ENCODE peak calls at places on chromosomes 5 and 9, in seven cellular contexts. R, B, S, H, M, F and K are unnamed samples.

GRCh38 chr5:60334281-60334713 is 365.7 kb downstream of the DEPDC1B start:
- DNase-seq in R (peak; percentile 95), B (peak; percentile 90), S (peak; percentile 31), H (no peak), M (no peak), F (peak; percentile 20), K (peak; percentile 65)

GRCh38 chr9:36162211-36162610 is 7.0 kb upstream of the CCIN start:
- DNase-seq in R (no peak), B (no peak), S (no peak), H (no peak), M (no peak), F (peak; percentile 1), K (no peak)

GRCh38 chr9:13386935-13387667 is 107.6 kb upstream of the MPDZ start:
- DNase-seq in R (peak; percentile 97), B (no peak), S (peak; percentile 29), H (no peak), M (no peak), F (peak; percentile 25), K (peak; percentile 72)

GRCh38 chr5:30413540-30413939 is 779.9 kb upstream of the CDH6 start:
- DNase-seq in R (no peak), B (no peak), S (no peak), H (no peak), M (no peak), F (no peak), K (no peak)

GRCh38 chr9:13125261-13125660 is 154.2 kb downstream of the MPDZ start:
- DNase-seq in R (no peak), B (no peak), S (no peak), H (no peak), M (no peak), F (no peak), K (no peak)

GRCh38 chr9:136666364-136667216 is 3.9 kb downstream of the EGFL7 start:
- DNase-seq in R (no peak), B (no peak), S (no peak), H (no peak), M (no peak), F (peak; percentile 63), K (no peak)

GRCh38 chr5:160284271-160284670 is 28.1 kb downstream of the CCNJL start:
- DNase-seq in R (no peak), B (no peak), S (no peak), H (no peak), M (no peak), F (no peak), K (no peak)

GRCh38 chr5:55665065-55665464 is 47.1 kb downstream of the SLC38A9 start:
- DNase-seq in R (peak; percentile 57), B (no peak), S (no peak), H (no peak), M (no peak), F (no peak), K (no peak)

GRCh38 chr5:1962619-1963355 is 80.1 kb upstream of the IRX4 start:
- DNase-seq in R (no peak), B (no peak), S (no peak), H (no peak), M (no peak), F (no peak), K (no peak)

GRCh38 chr9:13823021-13823420 is 490.9 kb downstream of the NFIB start:
- DNase-seq in R (peak; percentile 49), B (no peak), S (no peak), H (no peak), M (no peak), F (no peak), K (no peak)

GRCh38 chr9:89878687-89879086 is 273.9 kb downstream of the GADD45G start:
- DNase-seq in R (peak; percentile 21), B (no peak), S (no peak), H (peak; percentile 90), M (peak; percentile 61), F (no peak), K (no peak)

GRCh38 chr9:9612270-9612669 is 1000.5 kb downstream of the PTPRD start:
- DNase-seq in R (no peak), B (no peak), S (no peak), H (no peak), M (no peak), F (no peak), K (no peak)

GRCh38 chr5:158701406-158702177 is 398.1 kb downstream of the EBF1 start:
- DNase-seq in R (peak; percentile 77), B (peak; percentile 88), S (no peak), H (peak; percentile 67), M (no peak), F (no peak), K (peak; percentile 5)

GRCh38 chr5:78331523-78332080 is 28.8 kb upstream of the SCAMP1 start:
- DNase-seq in R (no peak), B (no peak), S (no peak), H (no peak), M (no peak), F (no peak), K (no peak)

GRCh38 chr5:133372306-133373008 is 239.9 kb downstream of the FSTL4 start:
- DNase-seq in R (no peak), B (no peak), S (no peak), H (no peak), M (no peak), F (no peak), K (no peak)

GRCh38 chr5:148186248-148187003 is 16.4 kb upstream of the SPINK6 start:
- DNase-seq in R (peak; percentile 83), B (peak; percentile 73), S (peak; percentile 38), H (no peak), M (no peak), F (peak; percentile 2), K (peak; percentile 34)